ENCODE peak calls at places on chromosomes 6 and 20, in seven cellular contexts. V is RKO, N is naive B cell, L is neural crest cell, E is Calu3, Q is GM18507, M is hippocampal formation. T is an unnamed sample.
A peak's percentile ranks its signal among the peaks of the same experiment; 100 is the strongest.

GRCh38 chr20:3843490-3843889 is 3.1 kb upstream of the MAVS start:
- DNase-seq in M (no peak), Q (no peak), L (no peak), N (no peak), V (peak; percentile 52), E (no peak), T (peak; percentile 50)

GRCh38 chr6:111047244-111047643 is 40.1 kb upstream of the SLC16A10 start:
- DNase-seq in M (no peak), Q (no peak), V (no peak), E (no peak), N (no peak), L (no peak), T (no peak)

GRCh38 chr20:53655909-53656652 is 62.4 kb upstream of the ZNF217 start:
- DNase-seq in N (no peak), L (no peak), V (no peak), E (peak; percentile 39), Q (no peak), M (no peak), T (no peak)

GRCh38 chr20:48203252-48203651 is 418.0 kb upstream of the SULF2 start:
- DNase-seq in N (no peak), M (no peak), L (no peak), V (no peak), Q (no peak), E (no peak), T (no peak)

GRCh38 chr6:148085651-148086321 is 256.9 kb upstream of the SASH1 start:
- DNase-seq in E (no peak), V (no peak), M (no peak), L (no peak), N (no peak), Q (no peak), T (no peak)

GRCh38 chr6:107666084-107666981 is 157.8 kb downstream of the SCML4 start:
- DNase-seq in E (peak; percentile 68), V (no peak), M (no peak), Q (no peak), L (no peak), N (no peak), T (no peak)

GRCh38 chr20:60254901-60255411 is 296.7 kb downstream of the CDH26 start:
- DNase-seq in Q (no peak), V (peak; percentile 47), L (no peak), E (no peak), N (no peak), M (no peak), T (peak; percentile 57)

GRCh38 chr6:144434308-144434990 is 149.3 kb downstream of the UTRN start:
- DNase-seq in M (no peak), Q (no peak), N (no peak), L (no peak), E (peak; percentile 3), V (peak; percentile 63), T (peak; percentile 33)

GRCh38 chr20:58721951-58722371 is 29.4 kb downstream of the NPEPL1 start:
- DNase-seq in V (no peak), N (no peak), Q (no peak), L (no peak), E (no peak), M (no peak), T (no peak)

GRCh38 chr6:132491303-132491702 is 21.6 kb downstream of the STX7 start:
- DNase-seq in Q (no peak), N (no peak), E (no peak), M (no peak), L (no peak), V (peak; percentile 14), T (no peak)

T was measured in ACHN.